ENCODE peak calls at places on chromosomes 16 and 17, in nine cellular contexts. One of them, this sample, is unnamed.

GRCh38 chr16:1772908-1773702 is at the start of gene MRPS34:
- DNase-seq in GM23338: peak; percentile 95
- DNase-seq in heart left ventricle: peak; percentile 93
- DNase-seq in fibroblast of lung: peak; percentile 85
- DNase-seq in AG09309: no peak
- DNase-seq in breast epithelium: no peak
- DNase-seq in BJ: no peak
- DNase-seq in lung: peak; percentile 83
- DNase-seq in kidney: peak; percentile 95
- DNase-seq in this sample: peak; percentile 95

GRCh38 chr16:67409631-67410030 is 6.6 kb downstream of the ZDHHC1 start:
- DNase-seq in breast epithelium: no peak
- DNase-seq in BJ: no peak
- DNase-seq in AG09309: no peak
- DNase-seq in lung: no peak
- DNase-seq in heart left ventricle: no peak
- DNase-seq in GM23338: no peak
- DNase-seq in fibroblast of lung: no peak
- DNase-seq in kidney: peak; percentile 34
- DNase-seq in this sample: no peak

GRCh38 chr16:57577691-57578224 is 35.3 kb downstream of the ADGRG5 start:
- DNase-seq in lung: peak; percentile 26
- DNase-seq in GM23338: no peak
- DNase-seq in BJ: no peak
- DNase-seq in heart left ventricle: no peak
- DNase-seq in breast epithelium: no peak
- DNase-seq in kidney: peak; percentile 72
- DNase-seq in AG09309: no peak
- DNase-seq in fibroblast of lung: no peak
- DNase-seq in this sample: peak; percentile 87

GRCh38 chr17:72890711-72891110 is 201.8 kb downstream of the SLC39A11 start:
- DNase-seq in fibroblast of lung: no peak
- DNase-seq in lung: no peak
- DNase-seq in BJ: no peak
- DNase-seq in heart left ventricle: no peak
- DNase-seq in kidney: no peak
- DNase-seq in AG09309: peak; percentile 11
- DNase-seq in breast epithelium: no peak
- DNase-seq in GM23338: no peak
- DNase-seq in this sample: no peak

GRCh38 chr17:27526603-27527002 is 70.4 kb downstream of the KSR1 start:
- DNase-seq in heart left ventricle: no peak
- DNase-seq in BJ: no peak
- DNase-seq in breast epithelium: no peak
- DNase-seq in AG09309: no peak
- DNase-seq in lung: peak; percentile 62
- DNase-seq in GM23338: peak; percentile 69
- DNase-seq in kidney: no peak
- DNase-seq in fibroblast of lung: peak; percentile 51
- DNase-seq in this sample: peak; percentile 86

GRCh38 chr17:35428229-35428628 is 4.1 kb downstream of the SLFN12 start:
- DNase-seq in heart left ventricle: no peak
- DNase-seq in GM23338: no peak
- DNase-seq in breast epithelium: no peak
- DNase-seq in kidney: no peak
- DNase-seq in BJ: no peak
- DNase-seq in lung: no peak
- DNase-seq in fibroblast of lung: no peak
- DNase-seq in AG09309: no peak
- DNase-seq in this sample: no peak

GRCh38 chr16:80899804-80900592 is 95.6 kb upstream of the CDYL2 start:
- DNase-seq in heart left ventricle: peak; percentile 90
- DNase-seq in fibroblast of lung: peak; percentile 86
- DNase-seq in BJ: no peak
- DNase-seq in lung: peak; percentile 66
- DNase-seq in breast epithelium: peak; percentile 83
- DNase-seq in kidney: peak; percentile 93
- DNase-seq in AG09309: peak; percentile 64
- DNase-seq in GM23338: no peak
- DNase-seq in this sample: no peak

GRCh38 chr16:82845076-82845475 is 218.3 kb downstream of the CDH13 start:
- DNase-seq in kidney: no peak
- DNase-seq in BJ: no peak
- DNase-seq in breast epithelium: no peak
- DNase-seq in fibroblast of lung: no peak
- DNase-seq in lung: no peak
- DNase-seq in AG09309: no peak
- DNase-seq in GM23338: no peak
- DNase-seq in heart left ventricle: no peak
- DNase-seq in this sample: no peak

GRCh38 chr17:38912221-38912813 is 13.1 kb upstream of the LASP1NB start:
- DNase-seq in lung: no peak
- DNase-seq in BJ: no peak
- DNase-seq in breast epithelium: no peak
- DNase-seq in fibroblast of lung: peak; percentile 58
- DNase-seq in GM23338: no peak
- DNase-seq in AG09309: no peak
- DNase-seq in kidney: peak; percentile 82
- DNase-seq in heart left ventricle: no peak
- DNase-seq in this sample: peak; percentile 61

GRCh38 chr17:80292557-80292956 is 31.9 kb downstream of the RNF213 start:
- DNase-seq in fibroblast of lung: no peak
- DNase-seq in BJ: no peak
- DNase-seq in kidney: peak; percentile 72
- DNase-seq in heart left ventricle: no peak
- DNase-seq in lung: no peak
- DNase-seq in GM23338: no peak
- DNase-seq in AG09309: no peak
- DNase-seq in breast epithelium: no peak
- DNase-seq in this sample: peak; percentile 44
- TF ChIP-seq CTCF in fibroblast of lung: no peak
- TF ChIP-seq CTCF in BJ: no peak
- TF ChIP-seq CTCF in kidney: no peak
- TF ChIP-seq CTCF in heart left ventricle: no peak
- TF ChIP-seq CTCF in lung: no peak
- TF ChIP-seq CTCF in GM23338: peak; percentile 26
- TF ChIP-seq CTCF in AG09309: no peak
- TF ChIP-seq CTCF in breast epithelium: no peak
- TF ChIP-seq CTCF in this sample: no peak

GRCh38 chr17:43369986-43370385 is 28.8 kb upstream of the ARL4D start:
- DNase-seq in GM23338: no peak
- DNase-seq in heart left ventricle: no peak
- DNase-seq in kidney: no peak
- DNase-seq in breast epithelium: no peak
- DNase-seq in BJ: no peak
- DNase-seq in AG09309: no peak
- DNase-seq in fibroblast of lung: no peak
- DNase-seq in lung: no peak
- DNase-seq in this sample: no peak

GRCh38 chr17:43365356-43365755 is 33.4 kb upstream of the ARL4D start:
- DNase-seq in heart left ventricle: no peak
- DNase-seq in lung: no peak
- DNase-seq in fibroblast of lung: no peak
- DNase-seq in kidney: no peak
- DNase-seq in AG09309: no peak
- DNase-seq in GM23338: peak; percentile 32
- DNase-seq in BJ: no peak
- DNase-seq in breast epithelium: no peak
- DNase-seq in this sample: no peak

GRCh38 chr17:43366809-43367587 is 31.8 kb upstream of the ARL4D start:
- DNase-seq in GM23338: peak; percentile 48
- DNase-seq in BJ: no peak
- DNase-seq in kidney: peak; percentile 75
- DNase-seq in heart left ventricle: no peak
- DNase-seq in lung: no peak
- DNase-seq in breast epithelium: no peak
- DNase-seq in fibroblast of lung: no peak
- DNase-seq in AG09309: no peak
- DNase-seq in this sample: no peak

GRCh38 chr17:43368740-43369506 is 29.9 kb upstream of the ARL4D start:
- DNase-seq in kidney: peak; percentile 95
- DNase-seq in BJ: no peak
- DNase-seq in lung: peak; percentile 80
- DNase-seq in AG09309: no peak
- DNase-seq in GM23338: peak; percentile 94
- DNase-seq in fibroblast of lung: peak; percentile 86
- DNase-seq in breast epithelium: peak; percentile 82
- DNase-seq in heart left ventricle: peak; percentile 92
- DNase-seq in this sample: peak; percentile 93

GRCh38 chr17:43367588-43368242 is 31.1 kb upstream of the ARL4D start:
- DNase-seq in heart left ventricle: no peak
- DNase-seq in BJ: peak; percentile 51
- DNase-seq in breast epithelium: no peak
- DNase-seq in GM23338: peak; percentile 68
- DNase-seq in AG09309: peak; percentile 82
- DNase-seq in lung: no peak
- DNase-seq in kidney: no peak
- DNase-seq in fibroblast of lung: peak; percentile 97
- DNase-seq in this sample: no peak
- H3K4me3 ChIP-seq in heart left ventricle: peak overlapping the region; percentile 61
- H3K4me3 ChIP-seq in BJ: peak overlapping the region; percentile 38
- H3K4me3 ChIP-seq in breast epithelium: peak overlapping the region; percentile 85
- H3K4me3 ChIP-seq in GM23338: peak overlapping the region; percentile 57
- H3K4me3 ChIP-seq in AG09309: peak overlapping the region; percentile 24
- H3K4me3 ChIP-seq in lung: no peak overlapping the region
- H3K4me3 ChIP-seq in kidney: peak overlapping the region; percentile 51
- H3K4me3 ChIP-seq in fibroblast of lung: peak overlapping the region; percentile 17
- H3K4me3 ChIP-seq in this sample: peak overlapping the region; percentile 70

DNA sequence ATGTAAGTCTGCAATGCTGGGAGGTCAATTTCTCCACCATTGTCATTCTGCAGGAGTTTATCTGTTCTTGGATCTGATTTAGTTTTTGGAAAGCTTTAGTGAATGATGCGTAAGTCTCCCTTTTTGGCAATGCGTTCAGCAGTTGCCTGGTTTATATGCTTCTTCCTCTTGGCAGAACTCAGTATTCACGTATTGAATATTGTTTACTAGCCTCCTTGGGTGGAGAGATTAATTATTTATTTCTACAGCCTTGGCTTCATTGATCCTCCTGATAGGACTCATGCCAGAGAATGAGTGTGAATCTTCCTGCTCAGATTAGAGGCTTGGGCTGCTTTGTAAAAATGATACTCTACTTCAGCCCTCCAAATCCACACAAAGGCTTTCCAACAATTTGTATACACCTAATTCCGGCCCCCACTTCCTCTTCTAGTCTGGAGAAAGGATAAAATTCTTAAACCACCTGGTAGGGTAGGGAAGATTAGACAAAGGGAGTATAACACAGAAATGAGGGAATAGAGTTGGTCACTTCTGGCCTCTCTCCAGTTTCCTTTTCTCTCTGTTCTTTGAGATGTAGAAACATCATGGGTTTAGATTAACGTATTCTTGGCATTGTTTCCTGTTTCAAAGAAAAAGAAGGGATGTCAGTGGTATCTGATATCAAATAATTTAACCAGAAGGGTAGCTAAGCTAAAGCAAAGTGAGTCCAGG is 929.8 kb downstream of the KCNJ2 start:
- DNase-seq in GM23338: no peak
- DNase-seq in AG09309: no peak
- DNase-seq in fibroblast of lung: no peak
- DNase-seq in lung: no peak
- DNase-seq in kidney: no peak
- DNase-seq in breast epithelium: no peak
- DNase-seq in heart left ventricle: no peak
- DNase-seq in BJ: no peak
- DNase-seq in this sample: no peak
- TF ChIP-seq CTCF in GM23338: no peak
- TF ChIP-seq CTCF in AG09309: no peak
- TF ChIP-seq CTCF in fibroblast of lung: no peak
- TF ChIP-seq CTCF in lung: no peak
- TF ChIP-seq CTCF in kidney: no peak
- TF ChIP-seq CTCF in breast epithelium: no peak
- TF ChIP-seq CTCF in heart left ventricle: no peak
- TF ChIP-seq CTCF in BJ: no peak
- TF ChIP-seq CTCF in this sample: no peak

GRCh38 chr17:45406107-45406506 is 26.6 kb downstream of the ARHGAP27 start:
- DNase-seq in breast epithelium: no peak
- DNase-seq in GM23338: no peak
- DNase-seq in heart left ventricle: no peak
- DNase-seq in kidney: no peak
- DNase-seq in fibroblast of lung: no peak
- DNase-seq in lung: no peak
- DNase-seq in AG09309: no peak
- DNase-seq in BJ: no peak
- DNase-seq in this sample: no peak

GRCh38 chr17:45409659-45410076 is 23.0 kb downstream of the ARHGAP27 start:
- DNase-seq in GM23338: no peak
- DNase-seq in kidney: peak; percentile 74
- DNase-seq in BJ: no peak
- DNase-seq in AG09309: no peak
- DNase-seq in fibroblast of lung: no peak
- DNase-seq in heart left ventricle: no peak
- DNase-seq in breast epithelium: no peak
- DNase-seq in lung: no peak
- DNase-seq in this sample: peak; percentile 83

GRCh38 chr17:45410144-45411091 is 22.3 kb downstream of the ARHGAP27 start:
- DNase-seq in fibroblast of lung: no peak
- DNase-seq in GM23338: no peak
- DNase-seq in breast epithelium: no peak
- DNase-seq in lung: no peak
- DNase-seq in kidney: peak; percentile 78
- DNase-seq in heart left ventricle: peak; percentile 73
- DNase-seq in AG09309: no peak
- DNase-seq in BJ: no peak
- DNase-seq in this sample: peak; percentile 95

GRCh38 chr17:45411348-45412105 is 21.1 kb downstream of the ARHGAP27 start:
- DNase-seq in kidney: no peak
- DNase-seq in heart left ventricle: no peak
- DNase-seq in breast epithelium: no peak
- DNase-seq in AG09309: no peak
- DNase-seq in GM23338: no peak
- DNase-seq in lung: no peak
- DNase-seq in BJ: no peak
- DNase-seq in fibroblast of lung: no peak
- DNase-seq in this sample: no peak

DNA sequence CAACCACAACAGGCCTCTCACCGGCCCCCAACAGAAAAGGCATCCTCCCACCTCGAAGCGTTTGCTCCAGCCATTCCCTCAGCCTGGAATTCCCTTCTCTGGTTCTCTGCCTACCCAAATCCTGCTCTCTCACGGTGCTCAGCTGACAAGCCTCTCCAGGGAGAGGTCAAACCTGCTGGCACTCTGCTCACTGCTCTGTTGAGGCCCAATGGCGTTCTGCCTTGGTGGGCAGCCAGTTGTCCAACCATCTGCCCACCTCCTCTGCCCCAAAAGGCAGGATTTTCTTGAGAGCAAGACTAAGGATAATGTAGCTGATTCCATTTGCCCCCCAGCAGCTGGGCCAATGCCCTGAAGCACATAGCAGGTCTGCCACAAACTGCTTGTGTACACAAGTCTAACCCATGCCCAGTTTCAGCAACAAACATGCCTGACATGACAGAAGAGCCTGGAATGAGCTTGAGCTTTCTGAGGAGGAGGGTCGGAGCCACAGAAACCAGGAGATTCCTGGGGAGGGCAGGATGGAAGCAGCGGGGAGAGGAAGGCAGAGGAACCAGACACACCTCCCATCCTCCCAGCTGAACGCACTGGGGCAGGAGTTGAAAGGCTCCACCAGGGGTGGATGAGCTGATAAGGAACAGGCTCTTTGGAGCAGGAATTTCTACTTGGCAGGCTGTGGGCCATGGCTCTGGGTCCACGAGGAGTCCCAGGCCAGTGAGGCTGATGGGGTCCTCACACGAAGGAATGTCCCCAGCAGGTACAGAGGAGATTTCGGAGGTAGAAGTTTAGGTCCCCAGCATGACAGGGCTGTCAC is 23.9 kb downstream of the ARHGAP27 start:
- DNase-seq in lung: no peak
- DNase-seq in heart left ventricle: no peak
- DNase-seq in fibroblast of lung: no peak
- DNase-seq in breast epithelium: no peak
- DNase-seq in GM23338: no peak
- DNase-seq in AG09309: no peak
- DNase-seq in kidney: no peak
- DNase-seq in BJ: no peak
- DNase-seq in this sample: peak; percentile 67
- H3K4me3 ChIP-seq in lung: no peak overlapping the region
- H3K4me3 ChIP-seq in heart left ventricle: peak overlapping the region; percentile 49
- H3K4me3 ChIP-seq in fibroblast of lung: no peak overlapping the region
- H3K4me3 ChIP-seq in breast epithelium: peak overlapping the region; percentile 51
- H3K4me3 ChIP-seq in GM23338: no peak overlapping the region
- H3K4me3 ChIP-seq in AG09309: no peak overlapping the region
- H3K4me3 ChIP-seq in kidney: no peak overlapping the region
- H3K4me3 ChIP-seq in BJ: no peak overlapping the region
- H3K4me3 ChIP-seq in this sample: peak overlapping the region; percentile 68